ENCODE peak calls at places on chromosomes 11 and 22, in six cellular contexts. M is thoracic aorta; N is tibial nerve; L is lower lobe of right lung; V is CD4-positive, alpha-beta memory T cell; G is GM12878. O is an unnamed sample. For H3K27me3 and H3K4me1, the result is how much of the 10 kb centered on the place peaks cover.

GRCh38 chr11:42175203-42175602 is 715.8 kb upstream of the LRRC4C start:
- DNase-seq in L (no peak), V (no peak), M (no peak), N (no peak), G (no peak), O (no peak)

GRCh38 chr11:91998466-91998865 is 226.2 kb upstream of the FAT3 start:
- DNase-seq in G (no peak), L (no peak), V (no peak), M (no peak), N (no peak), O (no peak)

GRCh38 chr11:108897916-108898315 is 233.0 kb downstream of the DDX10 start:
- DNase-seq in V (no peak), G (no peak), N (no peak), L (no peak), M (no peak), O (no peak)

GRCh38 chr11:69014084-69014935 is 1.3 kb upstream of the MRGPRF start:
- DNase-seq in G (no peak), L (no peak), V (no peak), M (no peak), N (peak), O (peak)

GRCh38 chr11:1503708-1504104 is 17.1 kb upstream of the MOB2 start:
- DNase-seq in L (peak), M (no peak), N (no peak), V (no peak), G (no peak), O (no peak)

GRCh38 chr11:69008774-69009440 is 4.1 kb downstream of the MRGPRF start:
- DNase-seq in M (peak), G (no peak), V (no peak), L (peak), N (peak), O (peak)

GRCh38 chr11:16612801-16613400 is 125.5 kb upstream of the C11orf58 start:
- DNase-seq in G (no peak), L (no peak), N (no peak), V (no peak), M (no peak), O (no peak)

GRCh38 chr11:67438121-67438902 is 830 bp upstream of the PTPRCAP start:
- DNase-seq in V (peak), G (no peak), L (no peak), M (no peak), N (no peak), O (no peak)

GRCh38 chr11:2379471-2380174 is 2.5 kb downstream of the CD81 start:
- DNase-seq in V (no peak), M (no peak), G (no peak), N (no peak), L (peak), O (no peak)

GRCh38 chr22:41511521-41511968 is 32.7 kb downstream of the POLR3H start:
- DNase-seq in G (no peak), L (no peak), V (no peak), M (no peak), N (no peak), O (no peak)

GRCh38 chr11:36000616-36001190 is 56.8 kb downstream of the LDLRAD3 start:
- DNase-seq in N (no peak), G (no peak), V (no peak), M (no peak), L (no peak), O (no peak)

GRCh38 chr11:108872781-108873291 is 208.0 kb downstream of the DDX10 start:
- DNase-seq in V (no peak), M (no peak), G (no peak), L (no peak), N (no peak), O (no peak)

GRCh38 chr22:48369789-48370507 is 1457.7 kb downstream of the BRD1 start:
- DNase-seq in L (no peak), G (no peak), M (no peak), V (no peak), N (no peak), O (peak)

GRCh38 chr11:44833869-44834452 is 107.2 kb downstream of the TSPAN18 start:
- DNase-seq in N (no peak), G (no peak), V (no peak), L (no peak), M (no peak), O (no peak)

GRCh38 chr11:276219-276618 is 2.0 kb upstream of the NLRP6 start:
- DNase-seq in G (no peak), V (no peak), N (no peak), M (no peak), L (no peak), O (no peak)

GRCh38 chr11:279040-279965 is 1.1 kb downstream of the NLRP6 start:
- DNase-seq in N (peak), V (no peak), M (no peak), G (no peak), L (peak), O (no peak)

GRCh38 chr11:279966-280761 is 2.0 kb downstream of the NLRP6 start:
- DNase-seq in V (peak), L (peak), G (no peak), N (no peak), M (no peak), O (peak)

GRCh38 chr11:280762-281485 is 2.7 kb downstream of the NLRP6 start:
- DNase-seq in M (no peak), V (peak), N (no peak), L (peak), G (no peak), O (no peak)

DNA sequence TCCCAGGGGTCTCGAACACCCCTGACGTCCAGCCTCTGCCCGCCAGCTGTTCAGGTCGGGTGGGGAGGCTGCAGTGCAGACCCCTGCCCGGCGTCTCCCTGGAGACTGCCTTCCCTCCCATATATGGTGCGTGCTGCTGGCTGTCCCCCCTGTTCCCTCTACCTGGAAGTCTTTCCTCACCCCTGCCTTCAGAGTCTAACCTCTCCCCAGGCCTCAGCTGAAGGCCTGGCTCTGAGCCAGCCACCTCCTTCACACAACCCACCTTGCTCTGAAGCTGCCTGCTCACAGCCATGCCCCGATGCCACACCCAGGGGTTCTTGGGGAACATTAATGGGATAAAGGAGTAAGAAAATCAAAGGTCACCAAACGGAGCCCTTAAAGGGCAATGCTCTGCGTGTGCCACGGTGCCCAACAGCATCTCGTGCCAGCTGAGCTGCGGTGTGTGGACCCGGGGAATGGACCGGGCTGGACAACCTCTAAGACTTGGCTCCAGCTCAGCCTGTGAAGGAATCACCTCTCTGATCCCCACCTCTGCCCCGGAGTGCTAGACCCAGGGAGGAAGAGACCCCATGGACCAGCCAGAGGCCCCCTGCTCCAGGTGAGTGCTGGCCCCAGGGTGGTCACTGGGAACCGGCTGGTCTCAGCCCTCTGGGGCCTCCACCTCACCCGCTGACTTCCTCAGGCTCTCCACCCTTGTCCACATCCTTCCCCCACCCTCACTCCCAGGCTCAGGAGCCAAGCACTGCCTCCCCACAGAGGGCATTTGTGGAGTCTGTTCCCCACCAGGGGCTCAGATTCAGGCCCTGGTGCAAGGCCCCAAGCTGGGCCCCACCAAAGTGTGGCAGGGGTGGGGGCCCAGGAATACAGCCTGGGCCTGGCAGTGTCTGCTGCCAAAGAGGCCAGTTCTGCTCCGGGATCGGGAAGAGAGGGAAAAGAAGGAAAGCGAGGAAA is at the start of gene NLRP6:
- DNase-seq in L (no peak), M (no peak), G (no peak), V (no peak), N (peak), O (no peak)
- H3K27me3 ChIP-seq in L (half or more), M (under half), G (under half), V (under half), N (half or more), O (under half)

DNA sequence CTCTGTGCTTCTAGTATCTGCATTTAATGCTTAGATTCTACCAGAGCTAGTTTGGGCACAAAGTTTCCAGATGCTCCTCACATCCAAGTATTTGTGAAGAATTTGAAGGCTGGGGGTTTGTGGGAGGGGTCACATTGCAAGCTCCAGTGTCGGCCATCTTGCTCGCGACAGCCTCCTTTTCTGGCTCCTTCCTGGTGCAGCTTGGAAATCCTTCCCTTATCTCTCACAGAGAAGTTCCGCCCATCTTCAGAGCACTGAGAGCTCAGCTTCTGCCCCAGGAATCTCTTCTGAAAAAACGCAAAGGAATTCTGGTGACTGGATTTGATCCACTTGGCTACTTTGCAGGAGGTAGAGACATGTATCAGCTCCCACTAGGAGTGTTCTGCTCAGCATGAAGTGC is 497.5 kb downstream of the TBC1D22A start:
- DNase-seq in L (no peak), V (no peak), N (no peak), M (no peak), G (no peak), O (no peak)
- H3K4me1 ChIP-seq in L (under half), V (under half), N (under half), M (under half), G (under half), O (under half)

GRCh38 chr11:12015486-12015885 is 7.1 kb upstream of the DKK3 start:
- DNase-seq in G (no peak), N (no peak), L (no peak), M (no peak), V (no peak), O (no peak)

GRCh38 chr11:12016246-12016645 is 7.8 kb upstream of the DKK3 start:
- DNase-seq in G (no peak), M (no peak), V (no peak), N (no peak), L (no peak), O (no peak)

GRCh38 chr11:12019337-12019736 is 10.9 kb upstream of the DKK3 start:
- DNase-seq in N (no peak), L (no peak), M (no peak), V (no peak), G (no peak), O (no peak)

GRCh38 chr11:12017865-12018453 is 9.5 kb upstream of the DKK3 start:
- DNase-seq in G (no peak), V (no peak), N (no peak), L (no peak), M (no peak), O (no peak)

DNA sequence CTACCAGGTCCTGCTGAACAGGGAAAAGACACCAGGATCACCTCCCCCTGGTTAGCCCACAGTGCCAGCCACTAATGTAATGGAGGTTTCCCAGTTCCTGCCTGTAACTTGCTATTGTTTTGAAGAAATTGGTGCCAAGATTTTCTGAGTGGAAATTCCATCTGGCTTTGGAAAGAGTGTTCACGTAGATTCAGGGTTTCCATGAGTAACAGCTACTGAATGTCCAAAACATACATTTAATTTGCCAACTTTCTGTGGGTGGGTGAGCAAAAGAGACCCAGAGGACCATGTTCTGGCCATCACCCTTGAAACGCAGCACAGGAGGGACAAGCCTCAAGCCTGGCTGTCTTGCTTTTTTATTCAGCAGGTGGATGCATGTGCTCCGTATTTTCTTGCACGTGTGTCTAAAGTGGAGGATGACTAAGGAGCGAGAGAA is 8.8 kb upstream of the DKK3 start:
- DNase-seq in M (no peak), G (no peak), V (no peak), L (no peak), N (no peak), O (no peak)
- H3K27me3 ChIP-seq in M (under half), G (under half), V (under half), L (under half), N (under half), O (under half)

DNA sequence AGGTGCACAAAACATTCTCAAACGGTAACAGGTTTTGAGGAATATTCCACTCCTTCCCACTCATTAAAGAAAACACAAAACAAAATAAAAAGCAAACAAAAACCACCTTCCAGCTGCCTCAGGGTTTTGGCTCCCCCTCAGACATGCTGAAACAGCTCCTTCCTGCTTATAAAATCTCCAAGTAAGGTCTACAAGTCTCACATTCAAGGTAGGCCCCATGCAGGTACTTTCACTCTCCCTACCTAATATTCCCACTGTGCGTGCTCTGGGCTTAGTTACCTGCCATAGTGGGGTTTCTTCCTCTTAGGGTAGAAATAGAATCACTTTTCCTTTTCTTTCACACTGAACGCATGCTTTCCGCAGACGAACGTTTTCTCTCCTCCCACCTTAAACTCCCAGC is 132.3 kb downstream of the RBFOX2 start:
- DNase-seq in M (no peak), G (no peak), N (no peak), L (no peak), V (no peak), O (no peak)
- H3K4me1 ChIP-seq in M (under half), G (under half), N (under half), L (under half), V (under half), O (under half)

GRCh38 chr11:75801362-75802021 is 13.5 kb upstream of the UVRAG start:
- DNase-seq in G (no peak), M (no peak), V (no peak), N (no peak), L (peak), O (no peak)
- H3K27me3 ChIP-seq in G (under half), M (under half), V (under half), N (under half), L (under half), O (under half)

GRCh38 chr11:12744831-12745502 is 70.7 kb downstream of the TEAD1 start:
- DNase-seq in L (no peak), M (no peak), V (no peak), N (no peak), G (no peak), O (no peak)
- H3K4me1 ChIP-seq in L (under half), M (under half), V (under half), N (under half), G (under half), O (under half)

GRCh38 chr22:17143101-17143500 is 16.0 kb downstream of the HDHD5 start:
- DNase-seq in N (no peak), V (no peak), L (no peak), M (no peak), G (no peak), O (no peak)

GRCh38 chr22:17143826-17144225 is 15.3 kb downstream of the HDHD5 start:
- DNase-seq in V (no peak), G (no peak), L (no peak), M (no peak), N (no peak), O (no peak)

GRCh38 chr22:17140826-17141771 is 18.0 kb downstream of the HDHD5 start:
- DNase-seq in V (no peak), N (no peak), G (no peak), M (no peak), L (no peak), O (no peak)

GRCh38 chr22:17149073-17149815 is 9.8 kb downstream of the HDHD5 start:
- DNase-seq in V (no peak), L (peak), M (no peak), N (no peak), G (no peak), O (peak)

GRCh38 chr22:17145021-17145680 is 13.9 kb downstream of the HDHD5 start:
- DNase-seq in V (no peak), M (no peak), L (no peak), N (no peak), G (no peak), O (no peak)
- H3K27me3 ChIP-seq in V (under half), M (under half), L (under half), N (under half), G (under half), O (under half)

O was measured in colonic mucosa.